ENCODE peak calls at places on chromosomes 4 and X, in ten cellular contexts. J, F, V, C, N, E, B, R, Y and P are unnamed samples.

GRCh38 chrX:123830309-123830708 is 29.5 kb upstream of the XIAP start:
- DNase-seq in J (peak; percentile 36), F (no peak), V (peak; percentile 46), C (peak; percentile 30), N (no peak), E (peak; percentile 77), B (no peak), R (no peak), Y (no peak), P (peak; percentile 10)

GRCh38 chr4:1171306-1172227 is 816 bp downstream of the SPON2 start:
- DNase-seq in J (no peak), F (peak; percentile 68), V (no peak), C (peak; percentile 65), N (no peak), E (no peak), B (no peak), R (no peak), Y (no peak), P (peak; percentile 71)

GRCh38 chrX:151970661-151971060 is 3.8 kb downstream of the GABRE start:
- DNase-seq in J (peak; percentile 86), F (peak; percentile 89), V (peak; percentile 72), C (no peak), N (no peak), E (peak; percentile 90), B (no peak), R (peak; percentile 69), Y (no peak), P (no peak)

GRCh38 chrX:40291553-40291952 is 193.8 kb upstream of the BCOR start:
- DNase-seq in J (no peak), F (no peak), V (no peak), C (no peak), N (no peak), E (no peak), B (no peak), R (no peak), Y (no peak), P (no peak)

GRCh38 chr4:173167793-173168395 is 717 bp upstream of the GALNT7 start:
- DNase-seq in J (peak; percentile 38), F (peak; percentile 68), V (peak; percentile 45), C (peak; percentile 43), N (peak; percentile 54), E (peak; percentile 40), B (peak; percentile 75), R (no peak), Y (no peak), P (no peak)

GRCh38 chrX:69616520-69617203 is 749 bp downstream of the EDA start:
- DNase-seq in J (no peak), F (peak; percentile 59), V (peak; percentile 30), C (no peak), N (peak; percentile 0), E (no peak), B (no peak), R (peak; percentile 35), Y (peak; percentile 5), P (peak; percentile 2)

GRCh38 chr4:109994415-109994827 is 81.7 kb downstream of the EGF start:
- DNase-seq in J (no peak), F (no peak), V (no peak), C (peak; percentile 40), N (no peak), E (no peak), B (no peak), R (no peak), Y (no peak), P (no peak)

GRCh38 chr4:35730414-35730813 is 513.9 kb downstream of the ARAP2 start:
- DNase-seq in J (no peak), F (no peak), V (no peak), C (no peak), N (no peak), E (no peak), B (no peak), R (no peak), Y (no peak), P (no peak)

GRCh38 chr4:120055167-120055566 is 11.5 kb downstream of the MAD2L1 start:
- DNase-seq in J (no peak), F (no peak), V (no peak), C (no peak), N (no peak), E (no peak), B (no peak), R (no peak), Y (no peak), P (no peak)

GRCh38 chrX:110989447-110989846 is 106.5 kb upstream of the PAK3 start:
- DNase-seq in J (no peak), F (no peak), V (no peak), C (no peak), N (no peak), E (no peak), B (no peak), R (no peak), Y (no peak), P (no peak)

GRCh38 chr4:140049024-140049923 is 104.7 kb downstream of the MAML3 start:
- DNase-seq in J (no peak), F (no peak), V (peak; percentile 26), C (peak; percentile 25), N (peak; percentile 85), E (peak; percentile 61), B (peak; percentile 88), R (peak; percentile 71), Y (peak; percentile 32), P (peak; percentile 74)

GRCh38 chrX:126550816-126551215 is 1.8 kb downstream of the DCAF12L1 start:
- DNase-seq in J (no peak), F (no peak), V (no peak), C (no peak), N (no peak), E (no peak), B (no peak), R (no peak), Y (no peak), P (no peak)

GRCh38 chrX:42246814-42247213 is 323.5 kb upstream of the CASK start:
- DNase-seq in J (peak; percentile 52), F (no peak), V (peak; percentile 24), C (no peak), N (no peak), E (no peak), B (no peak), R (no peak), Y (no peak), P (no peak)

GRCh38 chrX:17414839-17415238 is 39.8 kb downstream of the NHS start:
- DNase-seq in J (no peak), F (peak; percentile 60), V (peak; percentile 45), C (no peak), N (no peak), E (no peak), B (no peak), R (no peak), Y (peak; percentile 9), P (peak; percentile 4)

DNA sequence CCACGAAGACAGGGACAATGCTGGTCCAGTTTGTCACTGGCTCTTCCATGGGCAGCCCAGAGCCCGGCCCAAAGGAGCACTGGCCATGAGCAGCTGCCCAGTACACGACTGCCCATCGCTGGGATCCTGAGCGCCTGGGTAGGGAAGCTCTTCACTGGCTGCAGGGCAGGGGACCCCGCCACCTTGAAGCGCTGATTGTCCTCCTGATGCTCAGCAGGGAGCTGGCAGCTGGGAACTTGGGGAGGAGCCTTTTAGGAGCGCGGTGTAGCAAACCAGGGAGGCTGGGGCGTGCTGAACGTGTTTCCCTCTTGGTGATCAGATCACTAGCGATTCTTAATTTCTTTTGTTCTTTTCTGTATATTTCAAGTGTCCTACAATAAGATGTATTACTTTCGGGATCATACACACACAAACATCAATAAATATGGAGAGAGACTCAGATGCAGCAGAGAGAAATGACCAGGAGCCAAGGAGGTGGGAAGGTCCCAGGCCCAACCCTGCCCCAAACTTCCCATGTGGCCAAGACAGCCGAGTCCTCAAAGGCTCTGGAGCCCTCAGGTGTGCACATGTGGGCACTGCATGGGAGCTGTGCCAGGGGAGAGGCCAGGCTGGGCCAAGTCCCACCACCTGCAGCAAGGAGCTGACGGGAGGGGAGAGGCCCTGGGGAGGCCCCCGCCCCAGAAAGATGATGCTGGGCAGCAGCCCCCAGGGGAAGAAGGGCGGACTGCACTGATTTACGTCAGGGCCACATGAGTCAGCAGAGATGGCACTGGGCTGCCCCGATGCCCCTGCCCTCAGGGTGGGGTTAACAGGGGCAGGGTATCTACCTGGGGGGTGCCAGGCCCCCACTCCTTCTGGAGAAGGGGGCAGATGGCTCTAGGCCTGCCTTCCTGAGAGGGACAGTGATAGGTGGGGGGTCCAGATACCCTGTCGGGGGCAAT is 1.6 kb downstream of the L1CAM start:
- DNase-seq in J (no peak), F (no peak), V (peak; percentile 66), C (no peak), N (no peak), E (no peak), B (no peak), R (no peak), Y (no peak), P (no peak)
- TF ChIP-seq CTCF in J (no peak), F (no peak), V (peak; percentile 27), C (no peak), N (no peak), E (no peak), B (peak; percentile 40), R (no peak), Y (no peak), P (peak; percentile 13)

GRCh38 chrX:48511561-48511960 is 2.8 kb downstream of the PORCN start:
- DNase-seq in J (no peak), F (no peak), V (peak; percentile 47), C (no peak), N (peak; percentile 14), E (no peak), B (no peak), R (no peak), Y (no peak), P (no peak)
- TF ChIP-seq CTCF in J (no peak), F (no peak), V (peak; percentile 31), C (peak; percentile 21), N (peak; percentile 42), E (no peak), B (peak; percentile 48), R (no peak), Y (peak; percentile 35), P (no peak)

DNA sequence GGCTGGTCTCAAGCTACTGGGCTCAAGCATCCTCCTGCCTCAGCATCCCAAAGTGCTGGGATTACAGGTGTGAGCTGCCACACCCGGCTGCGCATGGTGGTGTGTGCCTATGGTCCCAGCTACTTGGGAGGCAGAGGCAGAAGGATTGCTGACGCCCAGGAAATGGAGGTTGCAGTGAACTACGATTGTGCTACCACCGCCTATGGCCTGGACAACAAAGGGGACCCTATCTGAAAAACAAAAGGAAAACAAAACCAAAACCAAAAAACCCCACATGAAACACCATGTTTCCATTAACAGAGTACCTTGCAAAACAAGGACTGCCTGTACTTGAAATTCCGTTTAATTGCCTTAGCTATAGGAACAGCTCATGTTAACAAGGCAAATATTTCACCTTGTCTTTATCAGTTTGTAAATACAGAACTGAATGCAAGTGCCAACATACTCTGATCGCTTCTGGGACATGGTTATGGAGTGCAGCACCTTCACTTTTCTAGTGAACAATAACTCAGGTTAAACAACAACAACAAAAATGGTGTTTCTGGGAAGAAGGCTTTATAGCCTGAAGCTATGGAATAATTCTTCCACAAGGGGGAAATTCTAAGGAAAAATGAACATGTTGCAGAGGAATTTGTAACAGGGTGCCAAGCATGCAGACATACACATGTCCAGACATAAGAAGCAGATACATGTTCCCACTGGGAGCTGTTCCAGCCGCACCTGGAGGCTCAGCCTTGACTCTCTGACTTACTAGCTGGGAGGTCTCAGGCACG is 73.2 kb upstream of the STS start:
- DNase-seq in J (no peak), F (no peak), V (no peak), C (no peak), N (no peak), E (no peak), B (peak; percentile 55), R (no peak), Y (no peak), P (no peak)
- TF ChIP-seq CTCF in J (no peak), F (no peak), V (no peak), C (no peak), N (no peak), E (no peak), B (no peak), R (no peak), Y (peak; percentile 48), P (no peak)

GRCh38 chr4:5399790-5400421 is 308.5 kb downstream of the EVC2 start:
- DNase-seq in J (no peak), F (no peak), V (no peak), C (peak; percentile 41), N (peak; percentile 25), E (no peak), B (no peak), R (no peak), Y (peak; percentile 41), P (no peak)
- TF ChIP-seq CTCF in J (no peak), F (peak; percentile 18), V (no peak), C (peak; percentile 25), N (peak; percentile 82), E (peak; percentile 82), B (peak; percentile 45), R (peak; percentile 25), Y (peak; percentile 81), P (peak; percentile 35)